ENCODE peak calls at places on chromosomes 16 and 17, in seven cellular contexts. One of them, this sample, is unnamed.

GRCh38 chr16:88078111-88078775 is 127.0 kb downstream of the BANP start:
- DNase-seq in bronchial epithelial cell: no peak
- DNase-seq in OCI-LY7: no peak
- DNase-seq in heart right ventricle: no peak
- DNase-seq in GM12865: no peak
- DNase-seq in fibroblast of lung: no peak
- DNase-seq in mucosa of descending colon: no peak
- DNase-seq in this sample: no peak

GRCh38 chr17:50423553-50424159 is 2.4 kb upstream of the ACSF2 start:
- DNase-seq in GM12865: no peak
- DNase-seq in bronchial epithelial cell: peak
- DNase-seq in OCI-LY7: peak
- DNase-seq in mucosa of descending colon: no peak
- DNase-seq in fibroblast of lung: peak
- DNase-seq in heart right ventricle: no peak
- DNase-seq in this sample: peak

GRCh38 chr17:38958326-38958725 is 8.9 kb downstream of the FBXO47 start:
- DNase-seq in GM12865: no peak
- DNase-seq in bronchial epithelial cell: no peak
- DNase-seq in OCI-LY7: no peak
- DNase-seq in heart right ventricle: no peak
- DNase-seq in fibroblast of lung: peak
- DNase-seq in mucosa of descending colon: no peak
- DNase-seq in this sample: no peak

GRCh38 chr16:85460983-85461813 is 151.9 kb upstream of the GSE1 start:
- DNase-seq in OCI-LY7: no peak
- DNase-seq in fibroblast of lung: peak
- DNase-seq in heart right ventricle: no peak
- DNase-seq in bronchial epithelial cell: peak
- DNase-seq in GM12865: no peak
- DNase-seq in mucosa of descending colon: no peak
- DNase-seq in this sample: no peak

GRCh38 chr16:15548482-15548891 is 94.5 kb downstream of the MARF1 start:
- DNase-seq in GM12865: no peak
- DNase-seq in bronchial epithelial cell: peak
- DNase-seq in mucosa of descending colon: no peak
- DNase-seq in OCI-LY7: no peak
- DNase-seq in heart right ventricle: no peak
- DNase-seq in fibroblast of lung: no peak
- DNase-seq in this sample: no peak

GRCh38 chr17:1752425-1752941 is 9.4 kb upstream of the SERPINF1 start:
- DNase-seq in fibroblast of lung: no peak
- DNase-seq in OCI-LY7: peak
- DNase-seq in GM12865: no peak
- DNase-seq in heart right ventricle: no peak
- DNase-seq in bronchial epithelial cell: peak
- DNase-seq in mucosa of descending colon: peak
- DNase-seq in this sample: no peak

GRCh38 chr16:11238272-11239202 is 17.5 kb downstream of the SOCS1 start:
- DNase-seq in OCI-LY7: no peak
- DNase-seq in bronchial epithelial cell: no peak
- DNase-seq in heart right ventricle: no peak
- DNase-seq in mucosa of descending colon: no peak
- DNase-seq in GM12865: no peak
- DNase-seq in fibroblast of lung: no peak
- DNase-seq in this sample: no peak

GRCh38 chr17:80559688-80560290 is 15.2 kb downstream of the RPTOR start:
- DNase-seq in fibroblast of lung: peak
- DNase-seq in heart right ventricle: no peak
- DNase-seq in mucosa of descending colon: no peak
- DNase-seq in OCI-LY7: no peak
- DNase-seq in bronchial epithelial cell: no peak
- DNase-seq in GM12865: no peak
- DNase-seq in this sample: no peak

GRCh38 chr16:70701998-70702397 is 16.1 kb upstream of the MTSS2 start:
- DNase-seq in heart right ventricle: no peak
- DNase-seq in GM12865: no peak
- DNase-seq in bronchial epithelial cell: peak
- DNase-seq in mucosa of descending colon: no peak
- DNase-seq in OCI-LY7: no peak
- DNase-seq in fibroblast of lung: no peak
- DNase-seq in this sample: no peak

GRCh38 chr16:70701596-70701995 is 15.7 kb upstream of the MTSS2 start:
- DNase-seq in fibroblast of lung: no peak
- DNase-seq in mucosa of descending colon: no peak
- DNase-seq in OCI-LY7: no peak
- DNase-seq in bronchial epithelial cell: no peak
- DNase-seq in GM12865: no peak
- DNase-seq in heart right ventricle: no peak
- DNase-seq in this sample: no peak

GRCh38 chr16:70700101-70701020 is 14.5 kb upstream of the MTSS2 start:
- DNase-seq in bronchial epithelial cell: peak
- DNase-seq in fibroblast of lung: no peak
- DNase-seq in heart right ventricle: peak
- DNase-seq in mucosa of descending colon: no peak
- DNase-seq in GM12865: no peak
- DNase-seq in OCI-LY7: no peak
- DNase-seq in this sample: no peak

GRCh38 chr16:70699696-70700095 is 13.8 kb upstream of the MTSS2 start:
- DNase-seq in bronchial epithelial cell: peak
- DNase-seq in fibroblast of lung: no peak
- DNase-seq in mucosa of descending colon: no peak
- DNase-seq in GM12865: no peak
- DNase-seq in heart right ventricle: no peak
- DNase-seq in OCI-LY7: no peak
- DNase-seq in this sample: no peak

DNA sequence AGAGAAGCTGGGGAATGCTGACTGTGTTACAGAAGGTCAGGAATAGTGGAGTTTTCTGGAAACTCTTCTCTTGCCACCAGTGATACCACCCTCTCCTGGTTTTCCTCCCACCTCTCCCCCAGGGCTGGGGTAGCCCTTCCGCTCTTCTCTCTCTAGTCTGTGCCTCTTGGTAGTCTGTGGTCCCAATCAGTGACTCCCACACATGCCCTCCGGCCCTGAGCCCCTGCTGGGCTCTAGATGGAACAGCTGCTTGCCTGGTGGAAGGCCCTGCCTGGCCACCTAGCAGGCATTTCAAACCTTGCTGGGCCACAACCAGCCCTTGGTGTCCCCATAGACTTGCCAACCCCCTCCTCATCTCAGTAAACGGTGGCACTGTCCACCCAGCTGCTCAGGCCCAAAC is 15.2 kb upstream of the MTSS2 start:
- DNase-seq in heart right ventricle: no peak
- DNase-seq in mucosa of descending colon: no peak
- DNase-seq in bronchial epithelial cell: no peak
- DNase-seq in OCI-LY7: no peak
- DNase-seq in GM12865: no peak
- DNase-seq in fibroblast of lung: no peak
- DNase-seq in this sample: no peak
- H3K4me3 ChIP-seq in heart right ventricle: no peak
- H3K4me3 ChIP-seq in mucosa of descending colon: no peak
- H3K4me3 ChIP-seq in bronchial epithelial cell: no peak
- H3K4me3 ChIP-seq in OCI-LY7: no peak
- H3K4me3 ChIP-seq in GM12865: no peak
- H3K4me3 ChIP-seq in fibroblast of lung: no peak
- H3K4me3 ChIP-seq in this sample: no peak

GRCh38 chr17:36728030-36728991 is 126.9 kb downstream of the MRM1 start:
- DNase-seq in mucosa of descending colon: no peak
- DNase-seq in heart right ventricle: no peak
- DNase-seq in OCI-LY7: no peak
- DNase-seq in bronchial epithelial cell: no peak
- DNase-seq in fibroblast of lung: no peak
- DNase-seq in GM12865: no peak
- DNase-seq in this sample: no peak
- H3K4me3 ChIP-seq in mucosa of descending colon: no peak
- H3K4me3 ChIP-seq in heart right ventricle: no peak
- H3K4me3 ChIP-seq in OCI-LY7: no peak
- H3K4me3 ChIP-seq in bronchial epithelial cell: no peak
- H3K4me3 ChIP-seq in fibroblast of lung: no peak
- H3K4me3 ChIP-seq in GM12865: no peak
- H3K4me3 ChIP-seq in this sample: no peak

DNA sequence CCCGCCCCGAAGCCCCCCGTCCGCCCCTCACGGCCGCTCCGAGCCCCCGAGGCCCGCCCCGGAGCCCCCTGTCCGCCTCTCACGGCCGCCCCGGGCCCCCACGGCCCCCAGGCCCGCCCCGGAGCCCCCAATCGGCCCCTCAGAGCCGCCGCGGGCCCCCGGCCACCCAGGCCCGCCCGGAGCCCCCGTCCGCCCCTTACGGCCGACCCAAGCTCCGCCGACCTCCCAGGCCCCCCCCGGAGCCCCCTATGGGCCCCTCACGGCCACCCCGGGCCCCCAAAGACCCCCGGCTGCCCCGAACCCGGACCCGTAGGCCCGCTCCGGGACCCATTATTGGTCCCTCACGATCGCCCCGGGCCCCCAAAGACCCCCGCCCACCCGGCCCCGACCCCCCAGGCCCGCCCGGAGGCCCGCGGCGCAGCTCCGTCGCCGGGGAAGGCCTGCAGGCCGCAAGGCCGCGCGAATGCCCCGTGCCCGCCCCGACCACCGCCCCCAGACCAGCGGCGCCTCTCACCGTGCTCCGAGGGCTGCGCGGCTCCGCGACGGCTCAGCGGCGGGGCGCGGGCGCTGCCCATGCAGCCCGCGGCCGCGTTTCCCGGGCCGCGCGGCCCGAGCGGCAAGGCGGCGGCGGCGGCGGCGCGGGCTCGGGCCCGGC is 503 bp downstream of the ANKRD11 start:
- DNase-seq in mucosa of descending colon: peak
- DNase-seq in OCI-LY7: no peak
- DNase-seq in heart right ventricle: no peak
- DNase-seq in GM12865: no peak
- DNase-seq in bronchial epithelial cell: no peak
- DNase-seq in fibroblast of lung: no peak
- DNase-seq in this sample: no peak
- H3K4me3 ChIP-seq in mucosa of descending colon: peak
- H3K4me3 ChIP-seq in OCI-LY7: peak
- H3K4me3 ChIP-seq in heart right ventricle: peak
- H3K4me3 ChIP-seq in GM12865: peak
- H3K4me3 ChIP-seq in bronchial epithelial cell: peak
- H3K4me3 ChIP-seq in fibroblast of lung: no peak
- H3K4me3 ChIP-seq in this sample: peak

DNA sequence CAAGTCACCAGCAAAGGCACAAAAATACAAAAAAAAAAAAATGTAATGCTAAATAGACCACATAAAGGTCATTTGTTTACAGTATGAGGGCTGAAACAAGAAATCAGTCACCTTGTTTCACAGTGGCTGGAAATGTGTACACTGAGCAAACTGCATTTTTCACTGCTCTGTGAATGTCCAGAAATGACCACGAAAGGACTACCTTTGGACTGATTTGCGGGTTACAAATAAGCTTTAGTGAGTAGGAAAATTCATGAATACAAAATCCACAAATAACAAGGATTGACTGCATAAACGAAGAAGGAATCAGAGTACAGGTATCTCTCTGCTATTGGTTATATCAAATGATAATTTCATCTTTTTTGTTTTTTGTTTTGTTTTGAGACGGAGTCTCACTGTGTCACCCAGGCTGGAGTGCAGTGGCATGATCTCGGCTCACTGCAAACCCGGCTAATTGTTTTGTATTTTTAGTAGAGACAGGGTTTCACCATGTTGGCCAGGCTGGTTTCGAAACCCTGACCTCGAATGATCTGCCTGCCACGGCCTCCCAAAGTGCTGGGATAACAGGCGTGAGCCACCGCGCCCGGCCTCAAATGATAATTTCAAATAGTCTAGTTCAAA is 30.5 kb downstream of the CYTH1 start:
- DNase-seq in GM12865: no peak
- DNase-seq in heart right ventricle: no peak
- DNase-seq in OCI-LY7: no peak
- DNase-seq in bronchial epithelial cell: no peak
- DNase-seq in mucosa of descending colon: no peak
- DNase-seq in fibroblast of lung: no peak
- DNase-seq in this sample: no peak
- H3K4me3 ChIP-seq in GM12865: no peak
- H3K4me3 ChIP-seq in heart right ventricle: no peak
- H3K4me3 ChIP-seq in OCI-LY7: no peak
- H3K4me3 ChIP-seq in bronchial epithelial cell: no peak
- H3K4me3 ChIP-seq in mucosa of descending colon: no peak
- H3K4me3 ChIP-seq in fibroblast of lung: no peak
- H3K4me3 ChIP-seq in this sample: no peak

GRCh38 chr17:79023180-79023705 is 726 bp upstream of the C1QTNF1 start:
- DNase-seq in fibroblast of lung: no peak
- DNase-seq in GM12865: no peak
- DNase-seq in heart right ventricle: no peak
- DNase-seq in mucosa of descending colon: no peak
- DNase-seq in OCI-LY7: no peak
- DNase-seq in bronchial epithelial cell: no peak
- DNase-seq in this sample: no peak
- H3K4me3 ChIP-seq in fibroblast of lung: no peak
- H3K4me3 ChIP-seq in GM12865: no peak
- H3K4me3 ChIP-seq in heart right ventricle: peak
- H3K4me3 ChIP-seq in mucosa of descending colon: no peak
- H3K4me3 ChIP-seq in OCI-LY7: no peak
- H3K4me3 ChIP-seq in bronchial epithelial cell: no peak
- H3K4me3 ChIP-seq in this sample: no peak

DNA sequence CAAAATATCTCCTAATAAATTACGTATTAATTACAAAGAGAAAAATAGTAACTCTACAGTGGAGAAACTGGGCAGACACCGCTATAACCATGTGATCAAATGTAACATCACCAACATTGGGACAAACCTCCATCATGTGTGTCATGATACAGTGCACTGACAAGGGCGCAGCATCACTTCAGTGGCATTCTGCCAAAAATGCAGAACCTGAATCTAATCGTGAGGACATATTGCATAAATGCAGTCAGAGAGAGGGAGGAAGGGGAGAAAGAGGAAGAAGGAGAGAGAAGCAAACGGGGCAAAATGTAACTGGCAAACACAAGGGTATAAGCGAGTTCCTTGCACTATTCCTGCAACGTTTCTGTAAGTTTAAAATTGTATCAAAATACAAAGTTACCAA is 74.2 kb upstream of the MARCHF10 start:
- DNase-seq in fibroblast of lung: no peak
- DNase-seq in GM12865: no peak
- DNase-seq in OCI-LY7: no peak
- DNase-seq in mucosa of descending colon: no peak
- DNase-seq in heart right ventricle: no peak
- DNase-seq in bronchial epithelial cell: no peak
- DNase-seq in this sample: no peak
- H3K4me3 ChIP-seq in fibroblast of lung: no peak
- H3K4me3 ChIP-seq in GM12865: no peak
- H3K4me3 ChIP-seq in OCI-LY7: no peak
- H3K4me3 ChIP-seq in mucosa of descending colon: no peak
- H3K4me3 ChIP-seq in heart right ventricle: no peak
- H3K4me3 ChIP-seq in bronchial epithelial cell: no peak
- H3K4me3 ChIP-seq in this sample: no peak

This sample was measured in BJ.